ENCODE peak calls at places on chromosome 4, in seven cellular contexts. T, Y, C, D, P, X and L are unnamed samples.

GRCh38 chr4:147756417-147756816 is 24.5 kb downstream of the ARHGAP10 start:
- DNase-seq in T (no peak), Y (no peak), C (no peak), D (no peak), P (no peak), X (no peak), L (no peak)

GRCh38 chr4:168886361-168886760 is 123.7 kb downstream of the CBR4 start:
- DNase-seq in T (peak; percentile 78), Y (no peak), C (no peak), D (no peak), P (no peak), X (no peak), L (no peak)

GRCh38 chr4:156734965-156735895 is 236.4 kb downstream of the PDGFC start:
- DNase-seq in T (peak; percentile 56), Y (no peak), C (no peak), D (no peak), P (no peak), X (no peak), L (no peak)

GRCh38 chr4:146338512-146338911 is 124.2 kb downstream of the REELD1 start:
- DNase-seq in T (no peak), Y (no peak), C (no peak), D (no peak), P (no peak), X (no peak), L (no peak)

GRCh38 chr4:119132306-119132705 is 3.3 kb upstream of the MYOZ2 start:
- DNase-seq in T (peak; percentile 26), Y (no peak), C (no peak), D (no peak), P (no peak), X (no peak), L (no peak)

GRCh38 chr4:185834778-185835177 is 22.8 kb upstream of the SORBS2 start:
- DNase-seq in T (no peak), Y (no peak), C (no peak), D (no peak), P (no peak), X (no peak), L (no peak)

GRCh38 chr4:23881674-23882337 is 8.0 kb downstream of the PPARGC1A start:
- DNase-seq in T (no peak), Y (no peak), C (no peak), D (no peak), P (no peak), X (no peak), L (no peak)

GRCh38 chr4:54185871-54186270 is 43.2 kb upstream of the PDGFRA start:
- DNase-seq in T (no peak), Y (no peak), C (no peak), D (no peak), P (no peak), X (peak; percentile 15), L (no peak)

GRCh38 chr4:99679204-99679603 is 21.6 kb upstream of the C4orf54 start:
- DNase-seq in T (no peak), Y (no peak), C (no peak), D (no peak), P (peak; percentile 59), X (no peak), L (no peak)

GRCh38 chr4:14787894-14788293 is 214.4 kb upstream of the CPEB2 start:
- DNase-seq in T (no peak), Y (no peak), C (peak; percentile 32), D (no peak), P (no peak), X (no peak), L (no peak)
- TF ChIP-seq CTCF in T (peak; percentile 66), Y (no peak), C (peak; percentile 26), D (peak; percentile 57), P (no peak), X (peak; percentile 35), L (peak; percentile 38)

GRCh38 chr4:41990383-41991111 is at the start of gene SLC30A9:
- DNase-seq in T (peak; percentile 91), Y (peak; percentile 96), C (peak; percentile 96), D (peak; percentile 92), P (peak; percentile 95), X (peak; percentile 95), L (peak; percentile 81)
- TF ChIP-seq CTCF in T (peak; percentile 66), Y (peak; percentile 7), C (no peak), D (peak; percentile 48), P (peak; percentile 45), X (peak; percentile 55), L (peak; percentile 16)

GRCh38 chr4:151905197-151905596 is 144.4 kb upstream of the GATB start:
- DNase-seq in T (no peak), Y (peak; percentile 55), C (no peak), D (no peak), P (no peak), X (no peak), L (no peak)
- TF ChIP-seq CTCF in T (no peak), Y (no peak), C (no peak), D (no peak), P (no peak), X (no peak), L (no peak)

GRCh38 chr4:86791126-86791525 is 58.1 kb downstream of the SLC10A6 start:
- DNase-seq in T (no peak), Y (no peak), C (no peak), D (no peak), P (no peak), X (no peak), L (peak; percentile 8)
- TF ChIP-seq CTCF in T (peak; percentile 48), Y (no peak), C (no peak), D (no peak), P (no peak), X (no peak), L (no peak)

GRCh38 chr4:90183254-90183653 is 56.1 kb downstream of the CCSER1 start:
- DNase-seq in T (no peak), Y (no peak), C (no peak), D (no peak), P (no peak), X (no peak), L (no peak)

GRCh38 chr4:90186229-90186628 is 59.0 kb downstream of the CCSER1 start:
- DNase-seq in T (no peak), Y (no peak), C (no peak), D (no peak), P (no peak), X (no peak), L (no peak)

GRCh38 chr4:90187148-90187884 is 60.1 kb downstream of the CCSER1 start:
- DNase-seq in T (no peak), Y (no peak), C (no peak), D (no peak), P (no peak), X (no peak), L (no peak)

GRCh38 chr4:90185416-90185815 is 58.2 kb downstream of the CCSER1 start:
- DNase-seq in T (no peak), Y (no peak), C (no peak), D (no peak), P (no peak), X (no peak), L (no peak)

GRCh38 chr4:90184560-90184959 is 57.4 kb downstream of the CCSER1 start:
- DNase-seq in T (no peak), Y (no peak), C (no peak), D (no peak), P (no peak), X (no peak), L (no peak)
- TF ChIP-seq CTCF in T (no peak), Y (no peak), C (no peak), D (no peak), P (no peak), X (no peak), L (no peak)

GRCh38 chr4:161728929-161729328 is 434.9 kb downstream of the FSTL5 start:
- DNase-seq in T (no peak), Y (no peak), C (no peak), D (no peak), P (no peak), X (no peak), L (no peak)
- TF ChIP-seq CTCF in T (no peak), Y (no peak), C (no peak), D (no peak), P (no peak), X (no peak), L (no peak)

GRCh38 chr4:722851-723360 is 17.3 kb downstream of the PCGF3 start:
- DNase-seq in T (no peak), Y (no peak), C (no peak), D (no peak), P (no peak), X (no peak), L (no peak)

GRCh38 chr4:723706-724105 is 18.1 kb downstream of the PCGF3 start:
- DNase-seq in T (no peak), Y (no peak), C (no peak), D (no peak), P (peak; percentile 45), X (no peak), L (no peak)

GRCh38 chr4:721261-722171 is 15.9 kb downstream of the PCGF3 start:
- DNase-seq in T (peak; percentile 19), Y (no peak), C (no peak), D (no peak), P (peak; percentile 57), X (peak; percentile 91), L (no peak)

GRCh38 chr4:724131-724530 is 18.5 kb downstream of the PCGF3 start:
- DNase-seq in T (no peak), Y (no peak), C (no peak), D (no peak), P (no peak), X (no peak), L (no peak)

DNA sequence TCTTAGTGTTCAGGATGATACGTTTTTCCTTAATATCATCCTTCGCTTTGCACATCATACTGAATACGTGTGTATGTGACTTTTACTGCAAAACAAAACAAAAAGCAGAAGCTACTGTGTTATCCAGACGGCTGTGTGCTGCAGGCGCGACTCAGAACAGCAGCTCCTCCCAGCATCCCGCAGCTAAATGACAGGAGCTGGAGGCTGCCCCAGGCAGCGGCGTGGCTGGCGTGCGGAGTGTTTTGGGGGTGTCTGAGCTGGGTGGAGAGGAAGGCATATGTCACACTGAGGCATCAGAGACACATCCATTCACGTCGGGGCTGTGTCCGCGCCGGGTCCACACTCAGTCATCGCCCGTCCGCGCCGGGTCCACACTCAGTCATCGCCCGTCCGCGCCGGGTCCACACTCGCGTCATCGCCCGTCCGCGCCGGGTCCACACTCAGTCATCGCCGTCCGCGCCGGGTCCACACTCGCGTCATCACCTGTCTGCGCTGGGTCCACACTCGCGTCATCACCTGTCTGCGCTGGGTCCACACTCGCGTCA is 16.6 kb downstream of the PCGF3 start:
- DNase-seq in T (no peak), Y (no peak), C (no peak), D (no peak), P (no peak), X (no peak), L (no peak)
- TF ChIP-seq CTCF in T (no peak), Y (no peak), C (no peak), D (no peak), P (no peak), X (no peak), L (no peak)

GRCh38 chr4:108416831-108417230 is 203.5 kb upstream of the RPL34 start:
- DNase-seq in T (no peak), Y (no peak), C (no peak), D (no peak), P (no peak), X (no peak), L (no peak)
- TF ChIP-seq CTCF in T (no peak), Y (no peak), C (no peak), D (no peak), P (no peak), X (no peak), L (no peak)

GRCh38 chr4:2354127-2354526 is 64.3 kb downstream of the ZFYVE28 start:
- DNase-seq in T (no peak), Y (no peak), C (no peak), D (peak; percentile 62), P (peak; percentile 11), X (no peak), L (no peak)
- TF ChIP-seq CTCF in T (peak; percentile 68), Y (no peak), C (no peak), D (peak; percentile 42), P (no peak), X (peak; percentile 47), L (no peak)